ENCODE peak calls at places on chromosomes 13 and 19, in nine cellular contexts. M, D, Y, J, Q, R, P, K and X are unnamed samples.
A peak's percentile ranks its signal among the peaks of the same experiment; 100 is the strongest.

GRCh38 chr13:80083516-80084085 is 257.3 kb downstream of the SPRY2 start:
- DNase-seq in M (no peak), D (peak; percentile 67), Y (peak; percentile 52), J (no peak), Q (no peak), R (peak; percentile 16), P (no peak), K (no peak), X (no peak)

GRCh38 chr19:54165222-54165621 is 5.7 kb upstream of the LENG1 start:
- DNase-seq in M (no peak), D (no peak), Y (no peak), J (no peak), Q (no peak), R (no peak), P (no peak), K (no peak), X (no peak)

GRCh38 chr13:26839682-26840081 is 79.1 kb upstream of the GPR12 start:
- DNase-seq in M (peak; percentile 48), D (no peak), Y (no peak), J (no peak), Q (no peak), R (no peak), P (no peak), K (no peak), X (no peak)

GRCh38 chr13:56924401-56924800 is 216.3 kb upstream of the PRR20A start:
- DNase-seq in M (no peak), D (no peak), Y (no peak), J (no peak), Q (no peak), R (no peak), P (no peak), K (no peak), X (no peak)

GRCh38 chr19:518292-519231 is 11.3 kb downstream of the TPGS1 start:
- DNase-seq in M (peak; percentile 31), D (no peak), Y (no peak), J (no peak), Q (no peak), R (no peak), P (peak; percentile 73), K (no peak), X (peak; percentile 47)

GRCh38 chr19:15466851-15467733 is 2.7 kb upstream of the RASAL3 start:
- DNase-seq in M (no peak), D (peak; percentile 88), Y (no peak), J (no peak), Q (no peak), R (no peak), P (peak; percentile 52), K (no peak), X (peak; percentile 62)

GRCh38 chr13:51861728-51862300 is at the start of gene CCDC70:
- DNase-seq in M (no peak), D (peak; percentile 43), Y (no peak), J (no peak), Q (no peak), R (no peak), P (no peak), K (no peak), X (no peak)

GRCh38 chr19:57830071-57830602 is at the start of gene ZNF587B:
- DNase-seq in M (peak; percentile 44), D (peak; percentile 89), Y (peak; percentile 45), J (peak; percentile 70), Q (peak; percentile 55), R (peak; percentile 10), P (peak; percentile 34), K (no peak), X (peak; percentile 40)

GRCh38 chr13:87129602-87130300 is 541.4 kb upstream of the SLITRK5 start:
- DNase-seq in M (no peak), D (no peak), Y (no peak), J (no peak), Q (no peak), R (no peak), P (no peak), K (no peak), X (no peak)

GRCh38 chr19:42121666-42122069 is 10.6 kb downstream of the POU2F2 start:
- DNase-seq in M (peak; percentile 60), D (peak; percentile 93), Y (no peak), J (peak; percentile 7), Q (no peak), R (no peak), P (peak; percentile 70), K (peak; percentile 85), X (peak; percentile 78)

GRCh38 chr13:26785845-26786630 is 25.5 kb upstream of the GPR12 start:
- DNase-seq in M (peak; percentile 25), D (no peak), Y (no peak), J (no peak), Q (peak; percentile 46), R (no peak), P (peak; percentile 18), K (peak; percentile 50), X (peak; percentile 79)

GRCh38 chr19:18291590-18292459 is 10.4 kb upstream of the JUND start:
- DNase-seq in M (peak; percentile 89), D (peak; percentile 69), Y (no peak), J (peak; percentile 71), Q (peak; percentile 90), R (peak; percentile 55), P (peak; percentile 67), K (peak; percentile 88), X (peak; percentile 66)

GRCh38 chr19:6476155-6476895 is 5.3 kb downstream of the DENND1C start:
- DNase-seq in M (peak; percentile 93), D (peak; percentile 56), Y (no peak), J (peak; percentile 57), Q (peak; percentile 85), R (no peak), P (peak; percentile 66), K (peak; percentile 33), X (peak; percentile 44)

GRCh38 chr13:88288326-88288725 is 617.2 kb downstream of the SLITRK5 start:
- DNase-seq in M (no peak), D (no peak), Y (no peak), J (no peak), Q (no peak), R (no peak), P (no peak), K (no peak), X (no peak)

GRCh38 chr19:40707615-40708014 is 9.1 kb downstream of the COQ8B start:
- DNase-seq in M (no peak), D (no peak), Y (no peak), J (no peak), Q (no peak), R (no peak), P (no peak), K (no peak), X (no peak)

GRCh38 chr19:14048439-14049153 is 13.3 kb downstream of the PALM3 start:
- DNase-seq in M (peak; percentile 47), D (peak; percentile 46), Y (no peak), J (peak; percentile 0), Q (peak; percentile 68), R (no peak), P (peak; percentile 80), K (peak; percentile 71), X (peak; percentile 79)

GRCh38 chr13:98406971-98407370 is 169.9 kb downstream of the STK24 start:
- DNase-seq in M (no peak), D (no peak), Y (no peak), J (no peak), Q (no peak), R (no peak), P (no peak), K (no peak), X (no peak)

GRCh38 chr19:8456064-8456463 is 11.3 kb downstream of the HNRNPM start:
- DNase-seq in M (no peak), D (no peak), Y (no peak), J (no peak), Q (no peak), R (no peak), P (no peak), K (no peak), X (no peak)

GRCh38 chr13:50268500-50268899 is 253.3 kb downstream of the KCNRG start:
- DNase-seq in M (no peak), D (peak; percentile 12), Y (no peak), J (no peak), Q (no peak), R (no peak), P (no peak), K (no peak), X (no peak)

GRCh38 chr13:102729560-102730275 is 34.9 kb upstream of the METTL21C start:
- DNase-seq in M (no peak), D (peak; percentile 92), Y (peak; percentile 43), J (no peak), Q (no peak), R (no peak), P (no peak), K (no peak), X (no peak)

GRCh38 chr13:26095338-26095737 is 43.5 kb upstream of the SHISA2 start:
- DNase-seq in M (no peak), D (no peak), Y (no peak), J (no peak), Q (no peak), R (no peak), P (no peak), K (no peak), X (no peak)

GRCh38 chr19:33687761-33688656 is 66.3 kb downstream of the CHST8 start:
- DNase-seq in M (no peak), D (no peak), Y (no peak), J (no peak), Q (no peak), R (no peak), P (no peak), K (no peak), X (no peak)

GRCh38 chr19:14166448-14166847 is 30.1 kb upstream of the ASF1B start:
- DNase-seq in M (no peak), D (no peak), Y (no peak), J (no peak), Q (no peak), R (no peak), P (no peak), K (no peak), X (peak; percentile 59)

GRCh38 chr19:49635530-49636229 is 4.3 kb downstream of the RRAS start:
- DNase-seq in M (peak; percentile 21), D (no peak), Y (no peak), J (no peak), Q (no peak), R (no peak), P (no peak), K (no peak), X (no peak)

GRCh38 chr19:54430306-54431254 is 15.3 kb downstream of the TTYH1 start:
- DNase-seq in M (no peak), D (peak; percentile 30), Y (no peak), J (peak; percentile 55), Q (no peak), R (no peak), P (peak; percentile 49), K (peak; percentile 34), X (peak; percentile 44)

GRCh38 chr13:110294146-110294545 is 12.8 kb downstream of the COL4A1 start:
- DNase-seq in M (no peak), D (peak; percentile 87), Y (no peak), J (no peak), Q (no peak), R (no peak), P (no peak), K (no peak), X (no peak)

GRCh38 chr19:10230155-10230903 is 802 bp downstream of the S1PR2 start:
- DNase-seq in M (peak; percentile 53), D (no peak), Y (no peak), J (no peak), Q (peak; percentile 48), R (no peak), P (peak; percentile 71), K (peak; percentile 46), X (peak; percentile 48)

GRCh38 chr13:43128504-43128929 is 105.1 kb downstream of the DNAJC15 start:
- DNase-seq in M (no peak), D (peak; percentile 43), Y (no peak), J (no peak), Q (no peak), R (no peak), P (no peak), K (no peak), X (no peak)

GRCh38 chr13:43472980-43473379 is 313.8 kb downstream of the ENOX1 start:
- DNase-seq in M (no peak), D (peak; percentile 55), Y (no peak), J (no peak), Q (no peak), R (peak; percentile 30), P (no peak), K (no peak), X (no peak)

GRCh38 chr19:4542896-4543351 is 3.1 kb upstream of the LRG1 start:
- DNase-seq in M (no peak), D (no peak), Y (no peak), J (no peak), Q (no peak), R (no peak), P (no peak), K (no peak), X (no peak)

GRCh38 chr13:112209731-112210130 is 142.8 kb downstream of the SOX1 start:
- DNase-seq in M (no peak), D (no peak), Y (no peak), J (no peak), Q (no peak), R (no peak), P (no peak), K (no peak), X (no peak)